ENCODE peak calls at places on chromosomes 5 and 9, in nine cellular contexts. Q, G, D, O, M, J, W, V and S are unnamed samples.

GRCh38 chr5:118692811-118693342 is 295.5 kb downstream of the DTWD2 start:
- DNase-seq in O (no peak), D (no peak), G (no peak), J (no peak), Q (peak), M (no peak), W (no peak), V (no peak), S (no peak)

GRCh38 chr5:149310947-149311675 is 34.2 kb upstream of the GRPEL2 start:
- DNase-seq in D (no peak), J (no peak), M (no peak), W (peak), O (no peak), Q (no peak), G (no peak), V (no peak), S (no peak)

GRCh38 chr9:69213647-69214046 is 39.6 kb downstream of the TJP2 start:
- DNase-seq in G (no peak), W (no peak), V (no peak), M (no peak), D (no peak), Q (no peak), J (no peak), O (no peak), S (no peak)

GRCh38 chr5:88662801-88663360 is 220.1 kb downstream of the MEF2C start:
- DNase-seq in Q (peak), D (no peak), M (no peak), V (no peak), O (no peak), G (no peak), J (no peak), W (no peak), S (no peak)

GRCh38 chr5:78514427-78515345 is 133.9 kb downstream of the LHFPL2 start:
- DNase-seq in G (no peak), V (no peak), Q (no peak), M (no peak), O (no peak), D (no peak), J (no peak), W (no peak), S (no peak)

GRCh38 chr9:100170556-100170955 is 71.5 kb downstream of the INVS start:
- DNase-seq in Q (no peak), G (no peak), V (no peak), W (no peak), M (no peak), O (no peak), J (no peak), D (no peak), S (no peak)

GRCh38 chr9:124504530-124505005 is 2.6 kb downstream of the NR5A1 start:
- DNase-seq in J (no peak), D (no peak), Q (no peak), G (no peak), O (no peak), W (no peak), M (no peak), V (no peak), S (no peak)

GRCh38 chr9:76297721-76298239 is 96.4 kb downstream of the RFK start:
- DNase-seq in G (no peak), M (no peak), V (no peak), D (no peak), J (no peak), O (no peak), W (peak), Q (no peak), S (no peak)

GRCh38 chr5:111172504-111172903 is 51.7 kb upstream of the CAMK4 start:
- DNase-seq in M (no peak), Q (no peak), O (no peak), V (no peak), D (no peak), W (no peak), G (no peak), J (no peak), S (no peak)

GRCh38 chr9:96218821-96219614 is 83.0 kb downstream of the HSD17B3 start:
- DNase-seq in W (no peak), D (no peak), J (no peak), M (no peak), Q (no peak), O (no peak), V (no peak), G (peak), S (peak)

GRCh38 chr5:116442095-116442534 is 132.5 kb downstream of the SEMA6A start:
- DNase-seq in W (peak), M (no peak), G (no peak), J (peak), V (peak), O (no peak), D (no peak), Q (no peak), S (no peak)

GRCh38 chr5:127925916-127926315 is 157.7 kb upstream of the SLC12A2 start:
- DNase-seq in O (no peak), W (no peak), J (no peak), V (no peak), D (no peak), Q (no peak), M (no peak), G (no peak), S (no peak)

GRCh38 chr9:101848485-101848919 is 110.1 kb upstream of the GRIN3A start:
- DNase-seq in J (no peak), M (no peak), G (no peak), O (no peak), W (no peak), Q (no peak), V (no peak), D (no peak), S (no peak)

GRCh38 chr5:65012411-65012972 is 243.8 kb downstream of the CWC27 start:
- DNase-seq in O (no peak), Q (no peak), W (no peak), M (no peak), G (no peak), V (no peak), D (no peak), J (no peak), S (no peak)

GRCh38 chr5:168727547-168728120 is 148.5 kb upstream of the PANK3 start:
- DNase-seq in W (no peak), G (no peak), M (no peak), V (no peak), O (no peak), Q (no peak), D (no peak), J (no peak), S (no peak)

GRCh38 chr5:120465281-120465961 is 1.3 kb downstream of the PRR16 start:
- DNase-seq in W (peak), G (no peak), M (no peak), D (no peak), Q (peak), V (no peak), O (peak), J (peak), S (peak)

GRCh38 chr9:102967979-102968378 is 27.2 kb upstream of the CYLC2 start:
- DNase-seq in M (no peak), Q (no peak), W (no peak), D (no peak), G (no peak), V (no peak), J (no peak), O (no peak), S (no peak)

GRCh38 chr5:93189707-93190120 is 391.3 kb downstream of the NR2F1-AS1 start:
- DNase-seq in G (no peak), V (peak), J (no peak), O (no peak), D (no peak), W (peak), Q (no peak), M (no peak), S (no peak)

GRCh38 chr5:128644863-128645262 is 106.8 kb upstream of the FBN2 start:
- DNase-seq in W (no peak), G (no peak), O (no peak), J (no peak), Q (no peak), M (no peak), V (peak), D (no peak), S (no peak)

GRCh38 chr5:16906255-16906654 is 29.8 kb downstream of the MYO10 start:
- DNase-seq in D (no peak), V (no peak), Q (no peak), J (no peak), O (no peak), M (no peak), G (no peak), W (no peak), S (no peak)

GRCh38 chr5:150175536-150175935 is 9.0 kb downstream of the CDX1 start:
- DNase-seq in M (no peak), Q (peak), G (no peak), J (no peak), V (no peak), D (no peak), W (peak), O (no peak), S (no peak)

GRCh38 chr5:172870261-172870806 is 36.3 kb downstream of the ERGIC1 start:
- DNase-seq in Q (no peak), W (peak), O (no peak), J (no peak), V (peak), M (no peak), D (no peak), G (no peak), S (no peak)

GRCh38 chr9:77099388-77099787 is 77.9 kb upstream of the VPS13A start:
- DNase-seq in V (no peak), M (no peak), G (no peak), D (no peak), O (no peak), W (no peak), Q (no peak), J (no peak), S (no peak)

GRCh38 chr5:107542831-107543231 is 127.9 kb downstream of the EFNA5 start:
- DNase-seq in O (peak), M (no peak), J (no peak), Q (peak), D (no peak), W (peak), G (no peak), V (no peak), S (no peak)